ENCODE peak calls at places on chromosomes 3 and 15, in six cellular contexts. One of them, this sample, is unnamed.

GRCh38 chr15:27495963-27496459 is 525.0 kb downstream of the GABRG3 start:
- DNase-seq in left colon: no peak
- DNase-seq in effector CD4-positive, alpha-beta T cell: no peak
- DNase-seq in stimulated activated CD4-positive, alpha-beta T cell treated with anti-CD3 and anti-CD28 coated beads, TNF-alpha, amount 100 ng/mL, for 4 hours: no peak
- DNase-seq in transverse colon: no peak
- DNase-seq in SHP77: no peak
- DNase-seq in this sample: no peak

GRCh38 chr3:48784426-48785120 is 63.1 kb downstream of the PRKAR2A start:
- DNase-seq in left colon: no peak
- DNase-seq in effector CD4-positive, alpha-beta T cell: no peak
- DNase-seq in transverse colon: no peak
- DNase-seq in SHP77: no peak
- DNase-seq in stimulated activated CD4-positive, alpha-beta T cell treated with anti-CD3 and anti-CD28 coated beads, TNF-alpha, amount 100 ng/mL, for 4 hours: no peak
- DNase-seq in this sample: no peak

GRCh38 chr3:130345487-130346079 is at the start of gene COL6A5:
- DNase-seq in SHP77: no peak
- DNase-seq in effector CD4-positive, alpha-beta T cell: no peak
- DNase-seq in stimulated activated CD4-positive, alpha-beta T cell treated with anti-CD3 and anti-CD28 coated beads, TNF-alpha, amount 100 ng/mL, for 4 hours: no peak
- DNase-seq in left colon: no peak
- DNase-seq in transverse colon: no peak
- DNase-seq in this sample: no peak

GRCh38 chr3:30286007-30286669 is 320.3 kb upstream of the TGFBR2 start:
- DNase-seq in effector CD4-positive, alpha-beta T cell: no peak
- DNase-seq in transverse colon: peak
- DNase-seq in stimulated activated CD4-positive, alpha-beta T cell treated with anti-CD3 and anti-CD28 coated beads, TNF-alpha, amount 100 ng/mL, for 4 hours: no peak
- DNase-seq in SHP77: peak
- DNase-seq in left colon: peak
- DNase-seq in this sample: no peak

GRCh38 chr3:141452045-141452444 is 34.8 kb upstream of the RASA2 start:
- DNase-seq in SHP77: peak
- DNase-seq in transverse colon: no peak
- DNase-seq in stimulated activated CD4-positive, alpha-beta T cell treated with anti-CD3 and anti-CD28 coated beads, TNF-alpha, amount 100 ng/mL, for 4 hours: no peak
- DNase-seq in effector CD4-positive, alpha-beta T cell: peak
- DNase-seq in left colon: no peak
- DNase-seq in this sample: peak

GRCh38 chr15:32020158-32020557 is 10.2 kb upstream of the CHRNA7 start:
- DNase-seq in stimulated activated CD4-positive, alpha-beta T cell treated with anti-CD3 and anti-CD28 coated beads, TNF-alpha, amount 100 ng/mL, for 4 hours: no peak
- DNase-seq in SHP77: no peak
- DNase-seq in left colon: no peak
- DNase-seq in effector CD4-positive, alpha-beta T cell: no peak
- DNase-seq in transverse colon: peak
- DNase-seq in this sample: no peak

GRCh38 chr15:31974855-31975421 is 55.4 kb upstream of the CHRNA7 start:
- DNase-seq in stimulated activated CD4-positive, alpha-beta T cell treated with anti-CD3 and anti-CD28 coated beads, TNF-alpha, amount 100 ng/mL, for 4 hours: no peak
- DNase-seq in transverse colon: peak
- DNase-seq in SHP77: peak
- DNase-seq in left colon: no peak
- DNase-seq in effector CD4-positive, alpha-beta T cell: no peak
- DNase-seq in this sample: peak

GRCh38 chr15:90585863-90586262 is 56.1 kb downstream of the CRTC3 start:
- DNase-seq in effector CD4-positive, alpha-beta T cell: no peak
- DNase-seq in left colon: no peak
- DNase-seq in transverse colon: no peak
- DNase-seq in SHP77: no peak
- DNase-seq in stimulated activated CD4-positive, alpha-beta T cell treated with anti-CD3 and anti-CD28 coated beads, TNF-alpha, amount 100 ng/mL, for 4 hours: no peak
- DNase-seq in this sample: no peak

GRCh38 chr3:89180334-89180733 is 72.9 kb downstream of the EPHA3 start:
- DNase-seq in stimulated activated CD4-positive, alpha-beta T cell treated with anti-CD3 and anti-CD28 coated beads, TNF-alpha, amount 100 ng/mL, for 4 hours: no peak
- DNase-seq in SHP77: no peak
- DNase-seq in effector CD4-positive, alpha-beta T cell: no peak
- DNase-seq in left colon: no peak
- DNase-seq in transverse colon: no peak
- DNase-seq in this sample: no peak

GRCh38 chr3:55497250-55497649 is 10.1 kb upstream of the WNT5A start:
- DNase-seq in effector CD4-positive, alpha-beta T cell: no peak
- DNase-seq in SHP77: no peak
- DNase-seq in left colon: no peak
- DNase-seq in stimulated activated CD4-positive, alpha-beta T cell treated with anti-CD3 and anti-CD28 coated beads, TNF-alpha, amount 100 ng/mL, for 4 hours: no peak
- DNase-seq in transverse colon: no peak
- DNase-seq in this sample: no peak

GRCh38 chr3:172543419-172543818 is 20.2 kb upstream of the TNFSF10 start:
- DNase-seq in effector CD4-positive, alpha-beta T cell: no peak
- DNase-seq in transverse colon: no peak
- DNase-seq in left colon: no peak
- DNase-seq in stimulated activated CD4-positive, alpha-beta T cell treated with anti-CD3 and anti-CD28 coated beads, TNF-alpha, amount 100 ng/mL, for 4 hours: no peak
- DNase-seq in SHP77: no peak
- DNase-seq in this sample: no peak

GRCh38 chr3:23981136-23981535 is 36.0 kb downstream of the NR1D2 start:
- DNase-seq in SHP77: peak
- DNase-seq in transverse colon: no peak
- DNase-seq in stimulated activated CD4-positive, alpha-beta T cell treated with anti-CD3 and anti-CD28 coated beads, TNF-alpha, amount 100 ng/mL, for 4 hours: no peak
- DNase-seq in left colon: no peak
- DNase-seq in effector CD4-positive, alpha-beta T cell: no peak
- DNase-seq in this sample: no peak

GRCh38 chr15:85716261-85716660 is 78.5 kb downstream of the KLHL25 start:
- DNase-seq in effector CD4-positive, alpha-beta T cell: no peak
- DNase-seq in transverse colon: no peak
- DNase-seq in left colon: no peak
- DNase-seq in stimulated activated CD4-positive, alpha-beta T cell treated with anti-CD3 and anti-CD28 coated beads, TNF-alpha, amount 100 ng/mL, for 4 hours: no peak
- DNase-seq in SHP77: no peak
- DNase-seq in this sample: no peak

GRCh38 chr15:90036343-90036742 is 35.2 kb downstream of the ZNF710 start:
- DNase-seq in transverse colon: peak
- DNase-seq in SHP77: no peak
- DNase-seq in effector CD4-positive, alpha-beta T cell: no peak
- DNase-seq in stimulated activated CD4-positive, alpha-beta T cell treated with anti-CD3 and anti-CD28 coated beads, TNF-alpha, amount 100 ng/mL, for 4 hours: no peak
- DNase-seq in left colon: peak
- DNase-seq in this sample: no peak

GRCh38 chr3:50201573-50202315 is 3.3 kb upstream of the SLC38A3 start:
- DNase-seq in stimulated activated CD4-positive, alpha-beta T cell treated with anti-CD3 and anti-CD28 coated beads, TNF-alpha, amount 100 ng/mL, for 4 hours: no peak
- DNase-seq in SHP77: peak
- DNase-seq in transverse colon: no peak
- DNase-seq in left colon: no peak
- DNase-seq in effector CD4-positive, alpha-beta T cell: no peak
- DNase-seq in this sample: no peak

GRCh38 chr3:111246967-111247760 is 175.5 kb downstream of the NECTIN3 start:
- DNase-seq in SHP77: no peak
- DNase-seq in effector CD4-positive, alpha-beta T cell: no peak
- DNase-seq in stimulated activated CD4-positive, alpha-beta T cell treated with anti-CD3 and anti-CD28 coated beads, TNF-alpha, amount 100 ng/mL, for 4 hours: no peak
- DNase-seq in left colon: no peak
- DNase-seq in transverse colon: no peak
- DNase-seq in this sample: no peak

GRCh38 chr3:47605646-47606045 is 27.0 kb upstream of the CSPG5 start:
- DNase-seq in effector CD4-positive, alpha-beta T cell: no peak
- DNase-seq in stimulated activated CD4-positive, alpha-beta T cell treated with anti-CD3 and anti-CD28 coated beads, TNF-alpha, amount 100 ng/mL, for 4 hours: no peak
- DNase-seq in SHP77: no peak
- DNase-seq in left colon: no peak
- DNase-seq in transverse colon: no peak
- DNase-seq in this sample: no peak

GRCh38 chr3:55683666-55684270 is 196.7 kb upstream of the WNT5A start:
- DNase-seq in stimulated activated CD4-positive, alpha-beta T cell treated with anti-CD3 and anti-CD28 coated beads, TNF-alpha, amount 100 ng/mL, for 4 hours: no peak
- DNase-seq in SHP77: no peak
- DNase-seq in transverse colon: no peak
- DNase-seq in left colon: no peak
- DNase-seq in effector CD4-positive, alpha-beta T cell: no peak
- DNase-seq in this sample: no peak

GRCh38 chr3:51386852-51387229 is 1.8 kb downstream of the MANF start:
- DNase-seq in transverse colon: no peak
- DNase-seq in left colon: no peak
- DNase-seq in effector CD4-positive, alpha-beta T cell: no peak
- DNase-seq in stimulated activated CD4-positive, alpha-beta T cell treated with anti-CD3 and anti-CD28 coated beads, TNF-alpha, amount 100 ng/mL, for 4 hours: no peak
- DNase-seq in SHP77: no peak
- DNase-seq in this sample: no peak

GRCh38 chr15:41695750-41696436 is 35.7 kb downstream of the MGA start:
- DNase-seq in left colon: no peak
- DNase-seq in transverse colon: peak
- DNase-seq in effector CD4-positive, alpha-beta T cell: peak
- DNase-seq in stimulated activated CD4-positive, alpha-beta T cell treated with anti-CD3 and anti-CD28 coated beads, TNF-alpha, amount 100 ng/mL, for 4 hours: peak
- DNase-seq in SHP77: no peak
- DNase-seq in this sample: peak

GRCh38 chr15:55977225-55977624 is 16.2 kb downstream of the NEDD4 start:
- DNase-seq in transverse colon: no peak
- DNase-seq in stimulated activated CD4-positive, alpha-beta T cell treated with anti-CD3 and anti-CD28 coated beads, TNF-alpha, amount 100 ng/mL, for 4 hours: no peak
- DNase-seq in SHP77: no peak
- DNase-seq in effector CD4-positive, alpha-beta T cell: no peak
- DNase-seq in left colon: no peak
- DNase-seq in this sample: no peak

GRCh38 chr3:141305436-141305835 is 62.9 kb upstream of the ZBTB38 start:
- DNase-seq in left colon: no peak
- DNase-seq in transverse colon: no peak
- DNase-seq in effector CD4-positive, alpha-beta T cell: no peak
- DNase-seq in stimulated activated CD4-positive, alpha-beta T cell treated with anti-CD3 and anti-CD28 coated beads, TNF-alpha, amount 100 ng/mL, for 4 hours: no peak
- DNase-seq in SHP77: peak
- DNase-seq in this sample: peak

GRCh38 chr3:88433572-88433971 is 283.8 kb downstream of the C3orf38 start:
- DNase-seq in effector CD4-positive, alpha-beta T cell: no peak
- DNase-seq in SHP77: peak
- DNase-seq in stimulated activated CD4-positive, alpha-beta T cell treated with anti-CD3 and anti-CD28 coated beads, TNF-alpha, amount 100 ng/mL, for 4 hours: no peak
- DNase-seq in transverse colon: no peak
- DNase-seq in left colon: no peak
- DNase-seq in this sample: no peak

GRCh38 chr15:55168350-55168974 is 28.3 kb downstream of the RSL24D1 start:
- DNase-seq in SHP77: peak
- DNase-seq in left colon: peak
- DNase-seq in effector CD4-positive, alpha-beta T cell: peak
- DNase-seq in transverse colon: peak
- DNase-seq in stimulated activated CD4-positive, alpha-beta T cell treated with anti-CD3 and anti-CD28 coated beads, TNF-alpha, amount 100 ng/mL, for 4 hours: peak
- DNase-seq in this sample: peak

This sample was measured in NCI-H526.